ENCODE peak calls at places on chromosome 18, in ten cellular contexts. One of them, this sample, is unnamed.

GRCh38 chr18:13451661-13452447 is 233.3 kb downstream of the LDLRAD4 start:
- DNase-seq in H1: no peak
- DNase-seq in esophagus muscularis mucosa: no peak
- DNase-seq in A549: no peak
- DNase-seq in HCT116: no peak
- DNase-seq in adrenal gland: no peak
- DNase-seq in gastrocnemius medialis: no peak
- DNase-seq in ovary: no peak
- DNase-seq in IMR-90: no peak
- DNase-seq in uterus: no peak
- DNase-seq in this sample: peak

GRCh38 chr18:42883177-42883576 is 232.3 kb downstream of the RIT2 start:
- DNase-seq in ovary: no peak
- DNase-seq in IMR-90: no peak
- DNase-seq in H1: no peak
- DNase-seq in adrenal gland: no peak
- DNase-seq in uterus: no peak
- DNase-seq in A549: no peak
- DNase-seq in gastrocnemius medialis: no peak
- DNase-seq in HCT116: no peak
- DNase-seq in esophagus muscularis mucosa: no peak
- DNase-seq in this sample: no peak

GRCh38 chr18:12420831-12421421 is 13.2 kb downstream of the PRELID3A start:
- DNase-seq in A549: no peak
- DNase-seq in gastrocnemius medialis: no peak
- DNase-seq in H1: no peak
- DNase-seq in ovary: peak
- DNase-seq in esophagus muscularis mucosa: no peak
- DNase-seq in uterus: no peak
- DNase-seq in adrenal gland: no peak
- DNase-seq in IMR-90: no peak
- DNase-seq in HCT116: no peak
- DNase-seq in this sample: no peak

GRCh38 chr18:62717850-62718229 is 2.5 kb downstream of the PHLPP1 start:
- DNase-seq in IMR-90: peak
- DNase-seq in uterus: no peak
- DNase-seq in gastrocnemius medialis: no peak
- DNase-seq in HCT116: no peak
- DNase-seq in ovary: no peak
- DNase-seq in adrenal gland: no peak
- DNase-seq in H1: no peak
- DNase-seq in A549: peak
- DNase-seq in esophagus muscularis mucosa: no peak
- DNase-seq in this sample: no peak

GRCh38 chr18:50638623-50639398 is 78.9 kb downstream of the MAPK4 start:
- DNase-seq in adrenal gland: peak
- DNase-seq in ovary: no peak
- DNase-seq in HCT116: no peak
- DNase-seq in A549: no peak
- DNase-seq in uterus: no peak
- DNase-seq in H1: no peak
- DNase-seq in esophagus muscularis mucosa: no peak
- DNase-seq in IMR-90: no peak
- DNase-seq in gastrocnemius medialis: no peak
- DNase-seq in this sample: no peak

GRCh38 chr18:26322892-26323653 is 96.8 kb downstream of the TAF4B start:
- DNase-seq in esophagus muscularis mucosa: no peak
- DNase-seq in uterus: no peak
- DNase-seq in adrenal gland: no peak
- DNase-seq in H1: no peak
- DNase-seq in IMR-90: peak
- DNase-seq in ovary: no peak
- DNase-seq in HCT116: no peak
- DNase-seq in gastrocnemius medialis: no peak
- DNase-seq in A549: no peak
- DNase-seq in this sample: no peak

GRCh38 chr18:49725809-49726514 is 87.4 kb downstream of the ACAA2 start:
- DNase-seq in adrenal gland: peak
- DNase-seq in ovary: peak
- DNase-seq in A549: peak
- DNase-seq in uterus: peak
- DNase-seq in gastrocnemius medialis: peak
- DNase-seq in H1: peak
- DNase-seq in esophagus muscularis mucosa: no peak
- DNase-seq in IMR-90: peak
- DNase-seq in HCT116: peak
- DNase-seq in this sample: peak

GRCh38 chr18:58300867-58301266 is 256.8 kb downstream of the NEDD4L start:
- DNase-seq in adrenal gland: no peak
- DNase-seq in esophagus muscularis mucosa: no peak
- DNase-seq in HCT116: no peak
- DNase-seq in IMR-90: peak
- DNase-seq in gastrocnemius medialis: no peak
- DNase-seq in uterus: no peak
- DNase-seq in H1: no peak
- DNase-seq in A549: no peak
- DNase-seq in ovary: no peak
- DNase-seq in this sample: no peak

GRCh38 chr18:55735969-55736368 is 148.0 kb upstream of the TCF4 start:
- DNase-seq in esophagus muscularis mucosa: no peak
- DNase-seq in ovary: no peak
- DNase-seq in HCT116: no peak
- DNase-seq in A549: no peak
- DNase-seq in H1: no peak
- DNase-seq in uterus: no peak
- DNase-seq in IMR-90: no peak
- DNase-seq in gastrocnemius medialis: no peak
- DNase-seq in adrenal gland: no peak
- DNase-seq in this sample: no peak

GRCh38 chr18:42977982-42978595 is 137.4 kb downstream of the RIT2 start:
- DNase-seq in IMR-90: no peak
- DNase-seq in uterus: no peak
- DNase-seq in ovary: no peak
- DNase-seq in esophagus muscularis mucosa: no peak
- DNase-seq in HCT116: no peak
- DNase-seq in H1: no peak
- DNase-seq in gastrocnemius medialis: no peak
- DNase-seq in A549: no peak
- DNase-seq in adrenal gland: no peak
- DNase-seq in this sample: no peak

GRCh38 chr18:61892683-61893303 is at the start of gene RNF152:
- DNase-seq in gastrocnemius medialis: no peak
- DNase-seq in ovary: peak
- DNase-seq in esophagus muscularis mucosa: peak
- DNase-seq in adrenal gland: peak
- DNase-seq in IMR-90: peak
- DNase-seq in uterus: peak
- DNase-seq in HCT116: no peak
- DNase-seq in A549: no peak
- DNase-seq in H1: no peak
- DNase-seq in this sample: peak

GRCh38 chr18:26088482-26088881 is 1.9 kb downstream of the SS18 start:
- DNase-seq in ovary: no peak
- DNase-seq in uterus: no peak
- DNase-seq in A549: no peak
- DNase-seq in H1: no peak
- DNase-seq in HCT116: no peak
- DNase-seq in esophagus muscularis mucosa: no peak
- DNase-seq in IMR-90: no peak
- DNase-seq in gastrocnemius medialis: no peak
- DNase-seq in adrenal gland: no peak
- DNase-seq in this sample: no peak

GRCh38 chr18:46360841-46361240 is 256.7 kb downstream of the HAUS1 start:
- DNase-seq in gastrocnemius medialis: no peak
- DNase-seq in esophagus muscularis mucosa: no peak
- DNase-seq in ovary: no peak
- DNase-seq in IMR-90: no peak
- DNase-seq in adrenal gland: no peak
- DNase-seq in uterus: no peak
- DNase-seq in A549: no peak
- DNase-seq in H1: no peak
- DNase-seq in HCT116: no peak
- DNase-seq in this sample: no peak

GRCh38 chr18:7616661-7617060 is 49.5 kb downstream of the PTPRM start:
- DNase-seq in A549: no peak
- DNase-seq in H1: no peak
- DNase-seq in gastrocnemius medialis: no peak
- DNase-seq in IMR-90: no peak
- DNase-seq in HCT116: no peak
- DNase-seq in uterus: peak
- DNase-seq in adrenal gland: no peak
- DNase-seq in esophagus muscularis mucosa: peak
- DNase-seq in ovary: no peak
- DNase-seq in this sample: no peak

GRCh38 chr18:23137093-23137640 is 1.9 kb downstream of the CABLES1 start:
- DNase-seq in A549: no peak
- DNase-seq in HCT116: no peak
- DNase-seq in gastrocnemius medialis: no peak
- DNase-seq in H1: no peak
- DNase-seq in IMR-90: no peak
- DNase-seq in adrenal gland: no peak
- DNase-seq in ovary: no peak
- DNase-seq in uterus: no peak
- DNase-seq in esophagus muscularis mucosa: no peak
- DNase-seq in this sample: no peak

GRCh38 chr18:46555724-46556123 is 101.3 kb downstream of the LOXHD1 start:
- DNase-seq in adrenal gland: peak
- DNase-seq in ovary: no peak
- DNase-seq in esophagus muscularis mucosa: no peak
- DNase-seq in IMR-90: peak
- DNase-seq in uterus: no peak
- DNase-seq in gastrocnemius medialis: no peak
- DNase-seq in A549: peak
- DNase-seq in HCT116: peak
- DNase-seq in H1: peak
- DNase-seq in this sample: no peak

GRCh38 chr18:34976899-34977786 is 64.1 kb upstream of the MAPRE2 start:
- DNase-seq in uterus: peak
- DNase-seq in HCT116: no peak
- DNase-seq in adrenal gland: peak
- DNase-seq in gastrocnemius medialis: peak
- DNase-seq in esophagus muscularis mucosa: peak
- DNase-seq in ovary: peak
- DNase-seq in A549: peak
- DNase-seq in IMR-90: peak
- DNase-seq in H1: no peak
- DNase-seq in this sample: peak
- TF ChIP-seq POLR2A in uterus: no peak
- TF ChIP-seq POLR2A in HCT116: no peak
- TF ChIP-seq POLR2A in adrenal gland: peak
- TF ChIP-seq POLR2A in gastrocnemius medialis: peak
- TF ChIP-seq POLR2A in esophagus muscularis mucosa: no peak
- TF ChIP-seq POLR2A in ovary: no peak
- TF ChIP-seq POLR2A in A549: peak
- TF ChIP-seq POLR2A in IMR-90: no peak
- TF ChIP-seq POLR2A in H1: no peak
- TF ChIP-seq POLR2A in this sample: no peak

DNA sequence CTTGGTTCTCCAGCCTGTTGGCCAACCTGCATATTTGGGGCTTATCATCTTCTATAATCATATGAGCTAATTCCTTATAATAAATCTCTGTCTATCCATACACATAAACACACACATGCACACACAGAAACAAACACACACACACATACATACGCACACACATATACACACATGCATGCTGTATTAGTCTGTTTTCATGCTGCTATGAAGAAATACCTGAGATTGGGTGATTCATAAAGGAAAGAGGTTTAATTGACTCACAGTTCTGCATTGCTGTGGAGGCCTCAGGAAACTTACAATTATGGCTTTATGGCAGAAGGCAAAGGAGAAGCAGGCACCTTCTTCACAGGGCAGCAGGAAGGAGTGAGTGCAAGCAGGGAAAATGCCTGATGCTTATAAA is 707.4 kb upstream of the CDH2 start:
- DNase-seq in ovary: no peak
- DNase-seq in uterus: no peak
- DNase-seq in HCT116: no peak
- DNase-seq in H1: no peak
- DNase-seq in esophagus muscularis mucosa: no peak
- DNase-seq in gastrocnemius medialis: no peak
- DNase-seq in adrenal gland: no peak
- DNase-seq in IMR-90: peak
- DNase-seq in A549: no peak
- DNase-seq in this sample: no peak
- H3K4me3 ChIP-seq in ovary: no peak
- H3K4me3 ChIP-seq in uterus: no peak
- H3K4me3 ChIP-seq in HCT116: no peak
- H3K4me3 ChIP-seq in H1: no peak
- H3K4me3 ChIP-seq in esophagus muscularis mucosa: no peak
- H3K4me3 ChIP-seq in gastrocnemius medialis: no peak
- H3K4me3 ChIP-seq in adrenal gland: no peak
- H3K4me3 ChIP-seq in IMR-90: no peak
- H3K4me3 ChIP-seq in A549: no peak
- H3K4me3 ChIP-seq in this sample: no peak

DNA sequence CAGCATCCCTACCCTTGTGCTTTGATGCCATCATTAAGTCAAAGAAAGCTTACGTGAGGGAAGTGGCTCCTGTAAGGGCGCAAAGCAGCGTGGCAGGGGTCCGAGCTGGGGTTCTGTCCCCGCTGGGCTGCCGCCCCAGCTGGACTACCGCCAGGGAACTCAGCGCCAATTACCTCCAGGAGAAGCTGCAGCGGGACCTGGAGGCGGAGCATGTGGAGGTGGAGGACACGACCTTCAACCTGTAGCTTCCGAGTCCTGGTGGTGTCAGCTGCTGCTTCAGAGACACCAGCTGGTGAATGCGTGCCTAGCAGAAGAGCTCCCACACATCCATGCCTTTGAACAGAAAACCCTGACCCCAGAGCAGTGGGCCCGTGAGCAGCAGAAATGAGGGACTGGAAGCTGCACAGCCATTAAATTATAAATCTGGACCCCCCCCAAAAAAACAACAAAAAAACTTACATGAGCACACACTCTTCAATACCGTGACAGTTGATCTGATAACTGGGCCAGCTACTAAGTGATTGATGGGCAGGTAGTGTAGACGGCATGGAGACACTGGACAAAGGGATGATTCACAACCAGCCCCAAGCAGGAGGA is 20.1 kb upstream of the YES1 start:
- DNase-seq in IMR-90: no peak
- DNase-seq in esophagus muscularis mucosa: no peak
- DNase-seq in A549: peak
- DNase-seq in uterus: no peak
- DNase-seq in H1: no peak
- DNase-seq in HCT116: peak
- DNase-seq in gastrocnemius medialis: no peak
- DNase-seq in ovary: peak
- DNase-seq in adrenal gland: peak
- DNase-seq in this sample: no peak
- TF ChIP-seq POLR2A in IMR-90: no peak
- TF ChIP-seq POLR2A in esophagus muscularis mucosa: no peak
- TF ChIP-seq POLR2A in A549: no peak
- TF ChIP-seq POLR2A in uterus: no peak
- TF ChIP-seq POLR2A in H1: no peak
- TF ChIP-seq POLR2A in HCT116: no peak
- TF ChIP-seq POLR2A in gastrocnemius medialis: no peak
- TF ChIP-seq POLR2A in ovary: no peak
- TF ChIP-seq POLR2A in adrenal gland: no peak
- TF ChIP-seq POLR2A in this sample: no peak

DNA sequence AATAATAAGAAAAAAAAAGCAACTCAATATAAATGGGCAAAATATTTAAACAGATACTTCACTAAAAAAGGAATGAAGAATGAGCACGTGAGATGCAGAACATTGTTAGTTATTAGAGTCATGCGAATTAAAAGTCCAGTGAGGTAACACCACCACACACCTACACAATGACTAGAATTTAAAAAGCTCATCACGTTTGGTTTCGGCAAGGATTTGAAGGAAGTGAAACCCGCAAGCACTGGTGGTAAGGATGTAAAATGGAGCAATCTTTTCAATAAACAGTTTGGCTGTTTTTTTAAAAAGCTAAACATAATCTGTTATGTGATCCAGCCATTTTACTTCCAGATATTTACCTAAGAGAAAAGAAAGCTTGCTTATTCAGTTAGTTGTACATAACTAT is 1181.6 kb upstream of the CELF4 start:
- DNase-seq in IMR-90: no peak
- DNase-seq in A549: no peak
- DNase-seq in adrenal gland: no peak
- DNase-seq in esophagus muscularis mucosa: no peak
- DNase-seq in ovary: no peak
- DNase-seq in gastrocnemius medialis: no peak
- DNase-seq in H1: no peak
- DNase-seq in uterus: no peak
- DNase-seq in HCT116: no peak
- DNase-seq in this sample: no peak
- H3K4me3 ChIP-seq in IMR-90: no peak
- H3K4me3 ChIP-seq in A549: no peak
- H3K4me3 ChIP-seq in adrenal gland: no peak
- H3K4me3 ChIP-seq in esophagus muscularis mucosa: no peak
- H3K4me3 ChIP-seq in ovary: no peak
- H3K4me3 ChIP-seq in gastrocnemius medialis: no peak
- H3K4me3 ChIP-seq in H1: no peak
- H3K4me3 ChIP-seq in uterus: no peak
- H3K4me3 ChIP-seq in HCT116: no peak
- H3K4me3 ChIP-seq in this sample: no peak